ENCODE peak calls at places on chromosomes 5 and 9, in six cellular contexts. One of them, this sample, is unnamed.

GRCh38 chr9:30574355-30575151 is 1809.9 kb upstream of the ACO1 start:
- DNase-seq in B cell: no peak
- DNase-seq in foreskin fibroblast: no peak
- DNase-seq in WTC11: peak
- DNase-seq in Kasumi-1: no peak
- DNase-seq in NCI-H2081: no peak
- DNase-seq in this sample: no peak

GRCh38 chr9:98176391-98177259 is 15.8 kb downstream of the CORO2A start:
- DNase-seq in B cell: no peak
- DNase-seq in foreskin fibroblast: no peak
- DNase-seq in WTC11: no peak
- DNase-seq in Kasumi-1: no peak
- DNase-seq in NCI-H2081: no peak
- DNase-seq in this sample: no peak

GRCh38 chr9:96026655-96027213 is 151.2 kb downstream of the ERCC6L2 start:
- DNase-seq in B cell: no peak
- DNase-seq in foreskin fibroblast: no peak
- DNase-seq in WTC11: no peak
- DNase-seq in Kasumi-1: no peak
- DNase-seq in NCI-H2081: no peak
- DNase-seq in this sample: no peak

GRCh38 chr9:2140600-2141223 is 125.6 kb downstream of the SMARCA2 start:
- DNase-seq in B cell: no peak
- DNase-seq in foreskin fibroblast: no peak
- DNase-seq in WTC11: no peak
- DNase-seq in Kasumi-1: no peak
- DNase-seq in NCI-H2081: no peak
- DNase-seq in this sample: no peak

GRCh38 chr9:126401107-126401506 is 74.5 kb downstream of the MVB12B start:
- DNase-seq in B cell: no peak
- DNase-seq in foreskin fibroblast: no peak
- DNase-seq in WTC11: no peak
- DNase-seq in Kasumi-1: no peak
- DNase-seq in NCI-H2081: no peak
- DNase-seq in this sample: no peak

GRCh38 chr9:92718086-92719001 is 46.3 kb downstream of the BICD2 start:
- DNase-seq in B cell: peak
- DNase-seq in foreskin fibroblast: no peak
- DNase-seq in WTC11: no peak
- DNase-seq in Kasumi-1: no peak
- DNase-seq in NCI-H2081: no peak
- DNase-seq in this sample: no peak

GRCh38 chr5:9207820-9208418 is 338.0 kb downstream of the SEMA5A start:
- DNase-seq in B cell: no peak
- DNase-seq in foreskin fibroblast: peak
- DNase-seq in WTC11: no peak
- DNase-seq in Kasumi-1: peak
- DNase-seq in NCI-H2081: peak
- DNase-seq in this sample: no peak

GRCh38 chr5:126119894-126120442 is 303.2 kb upstream of the GRAMD2B start:
- DNase-seq in B cell: no peak
- DNase-seq in foreskin fibroblast: no peak
- DNase-seq in WTC11: no peak
- DNase-seq in Kasumi-1: no peak
- DNase-seq in NCI-H2081: no peak
- DNase-seq in this sample: no peak

GRCh38 chr9:3497406-3497805 is 28.4 kb downstream of the RFX3 start:
- DNase-seq in B cell: no peak
- DNase-seq in foreskin fibroblast: no peak
- DNase-seq in WTC11: no peak
- DNase-seq in Kasumi-1: no peak
- DNase-seq in NCI-H2081: no peak
- DNase-seq in this sample: no peak

GRCh38 chr9:89405832-89406231 is 87.5 kb downstream of the SECISBP2 start:
- DNase-seq in B cell: no peak
- DNase-seq in foreskin fibroblast: no peak
- DNase-seq in WTC11: no peak
- DNase-seq in Kasumi-1: no peak
- DNase-seq in NCI-H2081: no peak
- DNase-seq in this sample: no peak

GRCh38 chr9:136470792-136471469 is 11.9 kb downstream of the SEC16A start:
- DNase-seq in B cell: no peak
- DNase-seq in foreskin fibroblast: no peak
- DNase-seq in WTC11: no peak
- DNase-seq in Kasumi-1: no peak
- DNase-seq in NCI-H2081: no peak
- DNase-seq in this sample: no peak

This sample was measured in thoracic aorta.